ENCODE peak calls at places on chromosomes 11 and 22, in five cellular contexts. E, P, Z, H and B are unnamed samples.

GRCh38 chr11:117769530-117769929 is 27.5 kb downstream of the DSCAML1 start:
- DNase-seq in E (no peak), P (no peak), Z (no peak), H (no peak), B (no peak)

GRCh38 chr11:8905528-8906165 is 5.3 kb upstream of the AKIP1 start:
- DNase-seq in E (no peak), P (peak; percentile 75), Z (no peak), H (peak; percentile 25), B (no peak)

GRCh38 chr11:129190087-129190486 is 2.0 kb downstream of the ARHGAP32 start:
- DNase-seq in E (no peak), P (peak; percentile 29), Z (no peak), H (peak; percentile 6), B (no peak)

GRCh38 chr11:29914203-29914930 is 102.5 kb downstream of the KCNA4 start:
- DNase-seq in E (no peak), P (peak; percentile 9), Z (no peak), H (no peak), B (no peak)

GRCh38 chr11:64809781-64810241 is 540 bp downstream of the MEN1 start:
- DNase-seq in E (no peak), P (peak; percentile 19), Z (peak; percentile 75), H (peak; percentile 17), B (peak; percentile 25)

GRCh38 chr22:17549183-17549582 is 14.1 kb upstream of the SLC25A18 start:
- DNase-seq in E (no peak), P (no peak), Z (no peak), H (no peak), B (no peak)

GRCh38 chr11:45815747-45816146 is 10.8 kb downstream of the SLC35C1 start:
- DNase-seq in E (no peak), P (peak; percentile 41), Z (no peak), H (peak; percentile 58), B (no peak)

GRCh38 chr22:43925433-43926348 is 2.1 kb downstream of the PNPLA3 start:
- DNase-seq in E (no peak), P (peak; percentile 25), Z (no peak), H (no peak), B (no peak)

GRCh38 chr11:61201476-61201875 is 1.8 kb upstream of the PGA3 start:
- DNase-seq in E (no peak), P (no peak), Z (no peak), H (no peak), B (no peak)

GRCh38 chr11:70552441-70553150 is 154.3 kb downstream of the CTTN start:
- DNase-seq in E (no peak), P (no peak), Z (no peak), H (no peak), B (no peak)

GRCh38 chr11:79461144-79461543 is 20.3 kb upstream of the TENM4 start:
- DNase-seq in E (peak; percentile 48), P (peak; percentile 72), Z (no peak), H (no peak), B (peak; percentile 29)

GRCh38 chr11:115963170-115963569 is 459.0 kb upstream of the CADM1 start:
- DNase-seq in E (no peak), P (peak; percentile 14), Z (no peak), H (no peak), B (no peak)

GRCh38 chr11:3964056-3964455 is 108.6 kb downstream of the STIM1 start:
- DNase-seq in E (no peak), P (no peak), Z (no peak), H (no peak), B (no peak)

GRCh38 chr11:111913997-111914396 is 1.5 kb downstream of the HSPB2 start:
- DNase-seq in E (peak; percentile 59), P (peak; percentile 77), Z (no peak), H (no peak), B (no peak)

GRCh38 chr11:34792814-34793241 is 123.4 kb downstream of the APIP start:
- DNase-seq in E (peak; percentile 38), P (no peak), Z (no peak), H (no peak), B (no peak)

GRCh38 chr11:73288873-73289707 is 17.0 kb downstream of the P2RY6 start:
- DNase-seq in E (peak; percentile 73), P (peak; percentile 82), Z (peak; percentile 76), H (peak; percentile 91), B (peak; percentile 90)

GRCh38 chr22:24938741-24939341 is 7.7 kb downstream of the LHFPL7 start:
- DNase-seq in E (no peak), P (peak; percentile 60), Z (no peak), H (peak; percentile 40), B (peak; percentile 50)

GRCh38 chr22:17366830-17367229 is 2.4 kb upstream of the CECR2 start:
- DNase-seq in E (no peak), P (peak; percentile 68), Z (no peak), H (peak; percentile 30), B (peak; percentile 47)

GRCh38 chr11:6474806-6475500 is 1.2 kb upstream of the TRIM3 start:
- DNase-seq in E (no peak), P (no peak), Z (no peak), H (no peak), B (no peak)

GRCh38 chr11:6472934-6473333 is 807 bp downstream of the TRIM3 start:
- DNase-seq in E (no peak), P (no peak), Z (no peak), H (no peak), B (no peak)

GRCh38 chr11:6474423-6474792 is 667 bp upstream of the TRIM3 start:
- DNase-seq in E (no peak), P (no peak), Z (no peak), H (no peak), B (no peak)

GRCh38 chr11:6475936-6476335 is 2.2 kb upstream of the TRIM3 start:
- DNase-seq in E (no peak), P (no peak), Z (no peak), H (no peak), B (no peak)

DNA sequence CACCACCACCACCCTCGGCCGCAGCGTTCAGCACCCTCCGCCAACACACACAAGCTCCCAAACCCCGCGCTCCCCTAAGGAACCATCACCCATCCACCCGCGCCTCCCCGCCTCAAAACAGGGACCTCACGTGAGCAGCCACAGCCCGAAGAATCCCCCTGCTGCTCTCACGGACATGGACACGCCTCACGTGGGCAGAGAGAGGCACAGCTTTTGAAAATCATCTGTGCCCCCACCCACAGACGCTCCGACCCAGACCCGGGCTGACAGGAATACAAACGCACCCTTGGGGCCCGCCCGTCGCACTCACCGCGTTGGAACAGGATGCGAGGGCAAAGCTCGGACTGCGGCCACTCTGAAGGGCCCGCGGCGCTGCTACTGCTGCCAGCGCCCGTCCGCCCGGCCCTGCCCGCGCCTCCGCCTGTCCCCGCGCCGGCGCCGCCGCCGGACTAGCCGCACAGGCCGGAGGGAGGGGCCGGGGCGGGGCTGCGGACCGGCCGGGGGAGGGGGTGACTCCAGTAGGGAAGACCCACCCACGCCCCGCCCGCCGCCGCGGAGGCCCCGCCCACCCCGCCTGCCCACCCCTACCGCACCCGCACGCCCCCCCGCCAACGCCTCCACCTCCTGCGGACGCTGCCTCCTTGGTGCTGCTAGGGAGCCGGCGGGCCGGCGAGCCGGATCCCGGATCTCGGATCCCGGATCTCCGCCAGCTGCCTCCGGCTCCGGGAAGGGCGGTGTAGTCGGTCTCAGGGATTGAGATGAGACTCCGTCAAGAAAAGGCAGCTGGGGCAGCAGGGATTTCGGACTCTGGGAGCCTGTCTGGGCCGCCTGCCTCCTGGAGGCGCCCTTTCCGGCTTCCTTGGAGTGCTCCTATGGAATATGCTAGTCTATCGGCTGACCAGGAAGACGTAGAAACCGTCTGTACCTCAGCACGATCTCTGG is at the start of gene TRIM3:
- DNase-seq in E (peak; percentile 95), P (peak; percentile 94), Z (peak; percentile 98), H (peak; percentile 90), B (peak; percentile 91)
- TF ChIP-seq CTCF in E (no peak), P (peak; percentile 46), Z (no peak), H (peak; percentile 45), B (peak; percentile 24)

DNA sequence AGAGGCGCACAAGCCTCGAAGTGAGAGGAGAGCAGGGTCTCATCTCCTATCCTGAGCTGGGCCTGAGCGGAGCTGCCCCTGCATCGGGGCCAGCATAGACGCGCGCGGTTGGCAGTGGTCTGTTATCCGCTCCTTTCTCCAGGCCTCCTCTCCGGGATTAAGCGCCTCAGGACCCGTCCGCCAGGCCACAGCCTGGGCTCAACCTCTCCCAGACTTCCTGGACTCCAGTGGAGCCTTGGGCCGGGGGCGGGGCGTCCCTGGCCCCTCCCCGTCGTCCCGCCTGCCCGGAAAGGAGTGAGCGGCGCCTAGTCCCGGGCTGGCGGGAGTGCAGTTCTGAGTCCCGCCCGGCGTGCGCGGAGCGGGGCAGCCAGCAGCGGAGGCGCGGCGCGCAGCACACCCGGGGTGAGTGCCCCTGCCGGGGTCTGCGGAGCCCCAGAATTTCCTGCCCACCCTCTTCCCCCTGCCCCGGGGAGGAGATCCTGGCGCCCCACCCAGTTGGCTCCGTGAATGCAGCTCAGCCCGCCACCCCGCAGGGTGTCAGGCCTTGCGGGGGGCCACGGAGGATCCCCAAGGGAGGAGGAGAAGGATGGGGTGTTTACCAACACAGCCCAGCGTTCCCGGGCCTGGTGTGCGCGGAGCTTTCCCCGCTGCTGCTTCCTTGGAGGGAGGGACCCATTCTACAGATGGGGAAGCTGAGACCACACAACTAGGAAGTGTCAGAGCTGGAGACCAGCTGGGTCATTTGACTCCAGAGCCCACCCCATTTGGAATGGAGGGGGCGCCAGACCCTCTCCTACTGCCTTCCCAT is at the start of gene TCIRG1:
- DNase-seq in E (peak; percentile 93), P (peak; percentile 87), Z (peak; percentile 91), H (peak; percentile 93), B (peak; percentile 50)
- H3K4me3 ChIP-seq in E (peak within 1 kb of the TSS; percentile 92), P (peak within 1 kb of the TSS; percentile 1), Z (peak within 1 kb of the TSS; percentile 70), H (peak within 1 kb of the TSS; percentile 60), B (no peak within 1 kb of the TSS)

GRCh38 chr11:11982975-11983374 is 25.5 kb downstream of the DKK3 start:
- DNase-seq in E (no peak), P (no peak), Z (no peak), H (no peak), B (no peak)
- H3K4me1 ChIP-seq in E (peaks cover 30% of the 10 kb centered on the region), P (peaks cover 24% of the 10 kb centered on the region), Z (no peaks in the 10 kb centered on the region), H (peaks cover 60% of the 10 kb centered on the region), B (peaks cover 27% of the 10 kb centered on the region)

GRCh38 chr11:90434858-90435257 is 212.0 kb upstream of the CHORDC1 start:
- DNase-seq in E (no peak), P (no peak), Z (no peak), H (no peak), B (peak; percentile 24)
- TF ChIP-seq CTCF in E (no peak), P (no peak), Z (no peak), H (no peak), B (peak; percentile 65)

DNA sequence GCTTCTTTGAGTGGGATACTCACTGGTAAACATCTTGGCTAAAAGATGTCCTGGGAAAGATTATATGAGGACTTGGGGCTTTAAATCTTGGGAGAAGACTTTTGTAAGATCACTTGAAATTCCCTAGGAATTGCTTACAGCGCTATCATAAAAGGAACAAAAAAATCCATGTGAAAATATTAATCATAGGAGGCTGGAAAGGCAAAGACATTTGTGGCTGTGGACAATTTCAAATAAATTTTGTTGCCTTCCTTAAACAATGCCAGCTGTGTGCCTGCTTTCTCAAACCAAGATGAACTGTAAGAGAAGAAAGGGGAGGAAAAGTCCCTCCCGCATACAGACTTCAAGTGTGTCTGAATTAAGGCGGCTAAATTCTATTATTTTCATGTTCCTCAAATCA is 75.6 kb downstream of the SNX19 start:
- DNase-seq in E (no peak), P (no peak), Z (no peak), H (no peak), B (no peak)
- H3K4me3 ChIP-seq in E (no peak overlapping the region), P (no peak overlapping the region), Z (no peak overlapping the region), H (no peak overlapping the region), B (no peak overlapping the region)